ENCODE peak calls at places on chromosomes 5 and 9, in four cellular contexts. V, M, S and K are unnamed samples.

GRCh38 chr9:95516736-95517558 is at the start of gene PTCH1:
- DNase-seq in V (no peak), M (peak; percentile 52), S (peak; percentile 50), K (peak; percentile 61)

GRCh38 chr5:9534881-9535517 is 10.9 kb downstream of the SEMA5A start:
- DNase-seq in V (no peak), M (no peak), S (no peak), K (peak; percentile 52)

GRCh38 chr5:123752576-123752975 is 240.6 kb downstream of the CSNK1G3 start:
- DNase-seq in V (no peak), M (peak; percentile 91), S (no peak), K (peak; percentile 73)

GRCh38 chr9:4550777-4551476 is 60.7 kb downstream of the SLC1A1 start:
- DNase-seq in V (no peak), M (peak; percentile 40), S (no peak), K (peak; percentile 36)

GRCh38 chr5:36943584-36943983 is 67.0 kb downstream of the NIPBL start:
- DNase-seq in V (no peak), M (no peak), S (no peak), K (no peak)

GRCh38 chr9:128002959-128003358 is 22.2 kb upstream of the EEIG1 start:
- DNase-seq in V (no peak), M (no peak), S (no peak), K (no peak)

GRCh38 chr5:61614606-61615005 is 282.5 kb downstream of the ZSWIM6 start:
- DNase-seq in V (no peak), M (no peak), S (no peak), K (no peak)

GRCh38 chr5:18329346-18329745 is 695.1 kb downstream of the TAF11L14 start:
- DNase-seq in V (no peak), M (no peak), S (no peak), K (no peak)

GRCh38 chr5:86665984-86666760 is 48.4 kb downstream of the COX7C start:
- DNase-seq in V (no peak), M (no peak), S (no peak), K (no peak)

GRCh38 chr9:133347515-133347984 is 381 bp downstream of the MED22 start:
- DNase-seq in V (peak; percentile 51), M (no peak), S (peak; percentile 49), K (peak; percentile 33)

GRCh38 chr5:547086-547924 is 23.1 kb upstream of the SLC9A3 start:
- DNase-seq in V (no peak), M (no peak), S (no peak), K (no peak)

GRCh38 chr5:54742417-54742889 is 224.9 kb downstream of the SNX18 start:
- DNase-seq in V (no peak), M (peak; percentile 61), S (no peak), K (peak; percentile 71)

GRCh38 chr5:159965031-159965837 is 43.7 kb upstream of the TTC1 start:
- DNase-seq in V (no peak), M (peak; percentile 52), S (peak; percentile 63), K (peak; percentile 73)

GRCh38 chr9:105757496-105758251 is 63.3 kb downstream of the TMEM38B start:
- DNase-seq in V (no peak), M (peak; percentile 49), S (no peak), K (peak; percentile 26)

GRCh38 chr5:137190441-137190840 is 308.7 kb downstream of the SPOCK1 start:
- DNase-seq in V (no peak), M (peak; percentile 46), S (no peak), K (peak; percentile 52)

GRCh38 chr9:88476491-88477271 is 58.3 kb upstream of the NXNL2 start:
- DNase-seq in V (no peak), M (peak; percentile 28), S (no peak), K (peak; percentile 33)

GRCh38 chr9:12614488-12614887 is 78.7 kb upstream of the TYRP1 start:
- DNase-seq in V (no peak), M (no peak), S (no peak), K (no peak)

GRCh38 chr5:86447362-86447761 is 170.4 kb upstream of the COX7C start:
- DNase-seq in V (no peak), M (no peak), S (no peak), K (no peak)

GRCh38 chr5:159826351-159827222 is 89.7 kb upstream of the ADRA1B start:
- DNase-seq in V (no peak), M (peak; percentile 82), S (no peak), K (peak; percentile 80)

GRCh38 chr9:33867747-33868429 is 50.9 kb downstream of the UBE2R2 start:
- DNase-seq in V (no peak), M (peak; percentile 82), S (peak; percentile 65), K (peak; percentile 57)

GRCh38 chr5:93953442-93953841 is 212.0 kb upstream of the POU5F2 start:
- DNase-seq in V (no peak), M (no peak), S (no peak), K (no peak)

GRCh38 chr9:14314929-14315753 is 1.2 kb upstream of the NFIB start:
- DNase-seq in V (peak; percentile 90), M (peak; percentile 80), S (peak; percentile 96), K (peak; percentile 97)

GRCh38 chr5:151005975-151006576 is 14.3 kb upstream of the GPX3 start:
- DNase-seq in V (peak; percentile 62), M (peak; percentile 86), S (peak; percentile 92), K (peak; percentile 96)

GRCh38 chr9:534886-535285 is 306.6 kb upstream of the DMRT1 start:
- DNase-seq in V (no peak), M (no peak), S (no peak), K (peak; percentile 43)

GRCh38 chr5:76999451-76999850 is 30.8 kb upstream of the AGGF1 start:
- DNase-seq in V (no peak), M (peak; percentile 80), S (no peak), K (peak; percentile 92)

GRCh38 chr9:37251452-37251851 is 131.1 kb downstream of the ZCCHC7 start:
- DNase-seq in V (no peak), M (no peak), S (no peak), K (no peak)

GRCh38 chr5:134174841-134175839 is 1.6 kb downstream of the SKP1 start:
- DNase-seq in V (no peak), M (peak; percentile 65), S (no peak), K (peak; percentile 55)

DNA sequence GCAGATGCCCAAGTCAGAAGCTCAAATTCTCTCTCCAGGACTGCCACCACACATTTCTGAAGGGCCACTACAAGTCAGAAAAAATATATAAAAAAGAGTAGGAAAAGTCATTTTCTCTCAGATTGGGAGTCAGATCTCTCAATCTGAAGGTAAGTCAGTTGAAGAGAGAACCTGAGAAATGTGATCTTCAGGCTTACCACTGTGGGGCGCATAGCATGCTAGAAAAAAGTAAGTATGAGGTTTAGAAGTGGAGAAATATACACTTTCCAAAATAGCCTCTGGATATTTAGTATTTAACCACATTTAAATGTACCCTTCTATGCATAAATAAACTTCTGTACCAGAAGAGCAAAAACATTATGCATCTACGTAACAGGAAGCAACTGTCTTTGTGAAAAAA is 800.7 kb upstream of the CTNND2 start:
- DNase-seq in V (no peak), M (no peak), S (no peak), K (no peak)
- TF ChIP-seq CTCF in V (no peak), M (no peak), S (no peak), K (no peak)

DNA sequence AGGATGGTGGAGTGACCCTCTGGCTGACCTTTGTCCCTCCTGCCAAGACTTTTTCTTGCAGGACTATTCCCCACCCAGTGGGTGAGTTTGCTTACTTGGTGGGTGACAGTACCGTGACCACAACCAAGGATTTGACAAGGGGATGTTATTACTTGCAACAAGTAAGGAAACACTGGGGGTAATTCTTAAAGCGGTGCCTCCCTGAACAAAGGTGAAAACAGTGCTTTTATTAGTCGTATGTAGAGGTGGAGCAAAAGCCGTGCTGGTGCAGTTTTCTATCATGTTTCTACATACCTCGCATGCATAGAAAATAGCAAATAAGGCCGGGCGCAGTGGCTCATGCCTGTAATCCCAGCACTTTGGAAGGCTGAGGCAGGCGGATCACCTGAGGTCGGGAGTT is 41.0 kb upstream of the KDM4C start:
- DNase-seq in V (no peak), M (no peak), S (no peak), K (no peak)
- H3K4me3 ChIP-seq in V (peak overlapping the region; percentile 51), M (no peak overlapping the region), S (no peak overlapping the region), K (no peak overlapping the region)

DNA sequence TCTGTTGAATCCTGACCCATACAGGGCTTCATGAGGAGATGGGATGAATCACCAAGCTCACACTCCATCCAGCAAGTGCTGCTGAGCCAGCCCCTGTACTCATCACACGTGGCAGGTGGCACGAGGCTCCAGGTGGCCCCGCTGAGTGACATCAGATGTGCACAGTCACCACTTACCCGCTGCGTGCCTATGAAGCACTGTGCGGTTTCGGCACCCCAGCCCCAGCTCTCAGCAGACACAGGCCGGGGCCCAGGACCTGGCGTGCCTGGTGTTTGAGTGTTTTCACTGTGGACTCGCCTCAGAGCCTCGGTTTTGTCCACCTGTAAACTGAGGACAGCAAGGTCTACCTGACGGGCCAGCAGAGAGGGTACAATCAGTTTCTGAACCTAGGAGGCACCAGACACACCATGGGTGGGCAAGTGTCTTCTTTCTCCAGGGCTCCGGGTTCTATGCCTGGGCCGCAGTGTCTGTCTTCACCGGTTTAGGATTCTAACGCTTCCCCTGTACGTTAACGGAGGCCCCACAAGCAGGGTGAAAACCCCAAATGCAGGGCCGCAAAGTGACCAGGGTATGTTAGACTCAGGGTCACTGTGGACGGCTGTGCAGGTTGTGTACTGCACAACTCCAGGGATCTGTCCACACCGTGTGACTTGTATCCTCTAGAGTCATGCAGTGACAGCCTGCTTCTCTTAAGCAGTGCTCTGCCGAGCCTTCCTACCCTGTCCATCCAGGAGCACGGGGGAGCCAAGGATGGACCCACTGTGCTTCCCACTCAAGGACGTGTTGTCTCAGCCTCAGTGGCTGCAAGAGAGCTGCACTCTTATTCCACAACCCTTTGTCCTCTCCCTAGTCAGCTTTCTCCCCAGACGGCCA is 44.3 kb upstream of the COL5A1 start:
- DNase-seq in V (peak; percentile 37), M (peak; percentile 22), S (no peak), K (peak; percentile 39)
- TF ChIP-seq CTCF in V (no peak), M (no peak), S (no peak), K (no peak)

GRCh38 chr9:113373676-113374392 is 3.0 kb downstream of the HDHD3 start:
- DNase-seq in V (no peak), M (no peak), S (no peak), K (no peak)

GRCh38 chr9:113373255-113373654 is 3.5 kb downstream of the HDHD3 start:
- DNase-seq in V (no peak), M (no peak), S (no peak), K (no peak)

GRCh38 chr9:113372059-113372458 is 4.7 kb downstream of the HDHD3 start:
- DNase-seq in V (no peak), M (no peak), S (no peak), K (no peak)

GRCh38 chr9:113376634-113377531 is at the start of gene HDHD3:
- DNase-seq in V (peak; percentile 90), M (peak; percentile 48), S (peak; percentile 81), K (peak; percentile 79)

DNA sequence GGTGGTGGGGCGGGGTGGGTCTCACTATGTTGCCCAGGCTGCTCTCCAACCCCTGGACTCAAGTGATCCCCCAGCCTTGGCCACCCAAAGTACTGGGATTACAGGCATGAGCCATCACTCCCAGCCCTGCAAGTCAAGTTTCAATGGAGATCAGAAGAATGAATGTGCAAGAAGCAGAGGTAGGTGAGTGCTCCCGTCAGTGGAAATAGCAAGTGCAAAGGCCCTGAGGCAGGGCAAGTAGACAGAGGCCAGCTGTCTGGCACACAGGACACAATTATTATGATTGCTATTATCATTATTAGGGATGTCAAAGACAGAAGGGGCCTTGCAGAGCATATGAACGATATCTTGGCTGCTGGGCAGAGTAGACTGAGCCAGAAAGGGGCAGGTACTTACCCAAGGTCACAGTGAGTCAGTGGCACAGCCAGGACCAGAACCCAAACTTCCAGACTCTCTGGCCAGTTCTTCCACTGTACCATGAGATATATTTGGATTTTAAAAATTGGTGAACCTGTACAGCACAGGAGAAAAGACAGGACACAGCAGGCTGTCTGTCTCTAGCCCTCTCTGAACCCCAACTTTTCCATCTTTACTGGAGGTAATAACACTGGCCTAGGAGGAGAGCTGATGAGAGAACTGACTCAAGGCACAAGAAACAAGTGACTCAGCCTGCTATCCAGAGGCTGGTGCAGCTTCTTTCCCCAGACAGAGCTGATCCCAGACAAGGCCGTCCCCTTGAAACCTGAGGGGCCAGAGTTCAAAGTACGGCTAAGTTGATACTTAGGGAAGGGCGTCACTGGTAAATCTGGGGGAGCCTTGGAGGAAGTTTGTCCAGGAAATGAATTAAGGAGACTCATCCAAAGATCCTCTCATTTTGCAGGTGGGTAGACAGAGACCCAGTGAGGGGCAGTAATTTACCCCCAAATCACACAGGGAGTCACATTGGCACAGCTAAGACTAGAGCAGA is 1.4 kb downstream of the HDHD3 start:
- DNase-seq in V (no peak), M (no peak), S (no peak), K (peak; percentile 19)
- H3K4me3 ChIP-seq in V (peak overlapping the region; percentile 83), M (no peak overlapping the region), S (no peak overlapping the region), K (peak overlapping the region; percentile 22)